ENCODE peak calls at places on chromosomes 16 and 17, in eight cellular contexts. B, R, G, E, C, A, W and T are unnamed samples.

GRCh38 chr16:30548392-30549255 is 9.6 kb downstream of the ZNF764 start:
- DNase-seq in B (no peak), R (no peak), G (no peak), E (no peak), C (no peak), A (no peak), W (no peak), T (no peak)

GRCh38 chr17:45367216-45367615 is 50.4 kb upstream of the MAP3K14 start:
- DNase-seq in B (no peak), R (no peak), G (peak; percentile 9), E (peak; percentile 53), C (no peak), A (no peak), W (no peak), T (no peak)

GRCh38 chr17:16425202-16425601 is 9.8 kb downstream of the TRPV2 start:
- DNase-seq in B (no peak), R (no peak), G (no peak), E (no peak), C (no peak), A (no peak), W (no peak), T (no peak)

GRCh38 chr16:90008708-90009145 is 10.5 kb downstream of the DBNDD1 start:
- DNase-seq in B (no peak), R (no peak), G (no peak), E (no peak), C (no peak), A (no peak), W (no peak), T (no peak)

GRCh38 chr16:4360538-4361021 is 9.5 kb upstream of the PAM16 start:
- DNase-seq in B (no peak), R (no peak), G (no peak), E (no peak), C (no peak), A (peak; percentile 77), W (no peak), T (no peak)

GRCh38 chr17:57369509-57369945 is 113.2 kb downstream of the MSI2 start:
- DNase-seq in B (no peak), R (no peak), G (no peak), E (no peak), C (no peak), A (no peak), W (no peak), T (no peak)

GRCh38 chr16:85465328-85466307 is 147.5 kb upstream of the GSE1 start:
- DNase-seq in B (no peak), R (peak; percentile 93), G (peak; percentile 87), E (no peak), C (no peak), A (no peak), W (no peak), T (peak; percentile 78)

GRCh38 chr16:51180719-51181494 is 29.8 kb upstream of the SALL1 start:
- DNase-seq in B (no peak), R (no peak), G (no peak), E (no peak), C (no peak), A (no peak), W (no peak), T (no peak)

GRCh38 chr16:13808075-13808474 is 111.9 kb upstream of the ERCC4 start:
- DNase-seq in B (no peak), R (no peak), G (no peak), E (no peak), C (no peak), A (no peak), W (no peak), T (no peak)

GRCh38 chr17:12613566-12613965 is 52.1 kb upstream of the MYOCD start:
- DNase-seq in B (no peak), R (no peak), G (no peak), E (no peak), C (no peak), A (no peak), W (no peak), T (no peak)

GRCh38 chr16:3149630-3150345 is 15.0 kb downstream of the ZNF213 start:
- DNase-seq in B (peak; percentile 64), R (peak; percentile 85), G (peak; percentile 58), E (peak; percentile 83), C (peak; percentile 75), A (peak; percentile 83), W (no peak), T (peak; percentile 45)

GRCh38 chr16:27706803-27707685 is 157.1 kb downstream of the KATNIP start:
- DNase-seq in B (no peak), R (no peak), G (no peak), E (peak; percentile 33), C (no peak), A (no peak), W (no peak), T (no peak)

GRCh38 chr16:73031155-73031866 is 16.6 kb downstream of the ZFHX3 start:
- DNase-seq in B (no peak), R (no peak), G (no peak), E (peak; percentile 54), C (no peak), A (no peak), W (no peak), T (no peak)

GRCh38 chr17:1374426-1375177 is 25.4 kb downstream of the YWHAE start:
- DNase-seq in B (no peak), R (no peak), G (no peak), E (no peak), C (no peak), A (no peak), W (no peak), T (no peak)

GRCh38 chr16:4240624-4241023 is 1.3 kb downstream of the SRL start:
- DNase-seq in B (no peak), R (peak; percentile 83), G (no peak), E (no peak), C (no peak), A (no peak), W (no peak), T (no peak)

GRCh38 chr17:78534492-78535284 is 42.5 kb downstream of the DNAH17 start:
- DNase-seq in B (no peak), R (no peak), G (no peak), E (peak; percentile 55), C (peak; percentile 84), A (no peak), W (no peak), T (no peak)

GRCh38 chr16:54335230-54335629 is 48.6 kb upstream of the IRX3 start:
- DNase-seq in B (no peak), R (no peak), G (no peak), E (no peak), C (no peak), A (no peak), W (no peak), T (no peak)

GRCh38 chr16:25481636-25482035 is 210.1 kb upstream of the HS3ST4 start:
- DNase-seq in B (no peak), R (no peak), G (no peak), E (no peak), C (no peak), A (no peak), W (no peak), T (no peak)

GRCh38 chr17:71173963-71174362 is 946.9 kb upstream of the SOX9 start:
- DNase-seq in B (no peak), R (no peak), G (no peak), E (no peak), C (no peak), A (no peak), W (no peak), T (no peak)
- H3K9me3 ChIP-seq in B (no peaks in the 10 kb centered on the region), R (no peaks in the 10 kb centered on the region), G (no peaks in the 10 kb centered on the region), E (no peaks in the 10 kb centered on the region), C (no peaks in the 10 kb centered on the region), A (peaks cover 2% of the 10 kb centered on the region), W (no peaks in the 10 kb centered on the region), T (no peaks in the 10 kb centered on the region)

GRCh38 chr16:84360748-84361147 is 7.6 kb upstream of the ATP2C2 start:
- DNase-seq in B (no peak), R (no peak), G (no peak), E (no peak), C (no peak), A (no peak), W (no peak), T (no peak)

GRCh38 chr16:84360170-84360569 is 8.2 kb upstream of the ATP2C2 start:
- DNase-seq in B (no peak), R (no peak), G (no peak), E (no peak), C (no peak), A (no peak), W (no peak), T (no peak)

GRCh38 chr16:84359326-84359725 is 9.0 kb upstream of the ATP2C2 start:
- DNase-seq in B (no peak), R (no peak), G (no peak), E (no peak), C (no peak), A (no peak), W (no peak), T (no peak)

GRCh38 chr16:84357191-84357651 is 11.1 kb upstream of the ATP2C2 start:
- DNase-seq in B (no peak), R (no peak), G (no peak), E (no peak), C (no peak), A (no peak), W (no peak), T (no peak)

DNA sequence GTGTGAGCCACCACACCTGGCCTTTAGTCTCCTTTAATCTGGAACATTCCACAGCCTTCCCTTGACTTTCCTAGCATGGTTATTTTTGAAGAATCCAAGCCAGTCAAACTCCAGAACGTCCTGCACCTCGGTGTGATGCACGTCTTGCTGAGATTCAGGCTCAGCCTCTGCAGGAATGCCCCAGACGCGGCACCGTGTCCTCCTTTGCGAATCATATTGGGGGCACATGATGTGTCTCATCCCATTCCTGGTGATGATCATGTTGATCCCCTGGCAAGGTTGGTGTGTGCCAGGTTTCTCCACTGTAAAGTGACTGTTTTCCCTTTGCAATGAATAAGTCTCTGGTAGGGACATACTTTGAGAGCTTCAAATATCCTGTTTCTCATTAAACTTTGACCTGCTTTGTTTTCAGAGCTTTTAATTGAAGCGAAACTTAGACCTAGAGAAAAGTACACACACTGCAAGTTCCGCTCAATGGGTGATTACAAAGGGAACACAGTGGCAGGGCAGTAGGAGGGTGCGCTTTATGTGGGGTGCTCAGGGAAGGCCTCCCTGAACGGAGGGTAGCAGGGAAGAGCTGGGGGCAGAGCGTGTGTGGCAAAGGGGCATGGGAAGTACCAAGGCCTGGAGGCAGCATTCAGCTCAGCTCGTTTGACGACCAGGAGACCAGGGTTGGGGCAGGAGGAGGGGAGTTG is 9.6 kb upstream of the ATP2C2 start:
- DNase-seq in B (no peak), R (no peak), G (no peak), E (no peak), C (no peak), A (no peak), W (no peak), T (no peak)
- TF ChIP-seq POLR2A in B (no peak), R (no peak), G (no peak), E (no peak), C (no peak), A (no peak), W (no peak), T (no peak)

GRCh38 chr17:82271401-82271800 is 2.1 kb downstream of the CSNK1D start:
- DNase-seq in B (no peak), R (no peak), G (no peak), E (no peak), C (no peak), A (no peak), W (no peak), T (no peak)
- H3K4me1 ChIP-seq in B (peaks cover 26% of the 10 kb centered on the region), R (peaks cover 72% of the 10 kb centered on the region), G (peaks cover 50% of the 10 kb centered on the region), E (peaks cover 79% of the 10 kb centered on the region), C (peaks cover 65% of the 10 kb centered on the region), A (peaks cover 83% of the 10 kb centered on the region), W (peaks cover 64% of the 10 kb centered on the region), T (peaks cover 13% of the 10 kb centered on the region)

DNA sequence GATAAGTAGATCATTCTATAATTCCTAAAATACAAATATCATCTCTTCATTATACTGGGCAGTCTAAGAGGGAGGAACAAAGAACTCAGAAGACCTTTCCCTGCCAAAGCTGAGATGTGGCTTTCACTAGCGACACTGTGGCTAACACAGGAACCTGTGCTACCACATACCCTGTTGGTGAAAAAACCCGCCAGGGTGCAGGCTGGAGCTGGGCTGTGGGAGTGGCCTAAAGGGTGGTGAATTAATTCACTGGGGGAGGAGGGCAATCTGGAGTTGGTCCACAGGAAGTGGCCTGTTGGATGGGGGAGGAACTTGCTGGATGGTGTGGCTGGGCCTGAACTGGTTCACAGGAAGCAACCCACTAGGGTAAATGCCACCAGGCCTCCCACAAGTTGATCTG is 7.4 kb downstream of the ZNF594 start:
- DNase-seq in B (no peak), R (no peak), G (no peak), E (no peak), C (no peak), A (no peak), W (no peak), T (no peak)
- H3K9me3 ChIP-seq in B (peaks cover 31% of the 10 kb centered on the region), R (peaks cover 76% of the 10 kb centered on the region), G (peaks cover 26% of the 10 kb centered on the region), E (peaks cover 84% of the 10 kb centered on the region), C (peaks cover 97% of the 10 kb centered on the region), A (peaks cover 27% of the 10 kb centered on the region), W (peaks cover 71% of the 10 kb centered on the region), T (peaks cover 97% of the 10 kb centered on the region)